ENCODE peak calls at places on chromosome 22, in four cellular contexts. W is K562, G is HepG2, K is GM12878. X is an unnamed sample.

GRCh38 chr22:22196018-22196533 is 48.5 kb upstream of the VPREB1 start:
- DNase-seq in W (no peak), G (no peak), K (no peak), X (no peak)

GRCh38 chr22:37659066-37659896 is 758 bp downstream of the PDXP start:
- DNase-seq in G (peak), W (no peak), K (no peak), X (no peak)

GRCh38 chr22:47175151-47175760 is 412.8 kb downstream of the TBC1D22A start:
- DNase-seq in G (no peak), W (no peak), K (no peak), X (no peak)

GRCh38 chr22:20993304-20994127 is 8.4 kb downstream of the THAP7 start:
- DNase-seq in W (no peak), G (no peak), K (no peak), X (no peak)

GRCh38 chr22:46079093-46079860 is 71.0 kb upstream of the PPARA start:
- DNase-seq in W (no peak), K (no peak), G (no peak), X (no peak)

GRCh38 chr22:50284479-50284878 is 14.3 kb upstream of the MAPK11 start:
- DNase-seq in K (no peak), G (no peak), W (no peak), X (no peak)

GRCh38 chr22:34161724-34162123 is 241.4 kb upstream of the LARGE1 start:
- DNase-seq in K (no peak), G (no peak), W (no peak), X (no peak)

GRCh38 chr22:36221799-36222751 is 17.3 kb downstream of the APOL2 start:
- DNase-seq in W (peak), K (no peak), G (peak), X (peak)

GRCh38 chr22:49983148-49984042 is 22.8 kb downstream of the PIM3 start:
- DNase-seq in G (no peak), W (no peak), K (no peak), X (no peak)

GRCh38 chr22:46149998-46150549 is at the start of gene PPARA:
- DNase-seq in W (peak), G (peak), K (no peak), X (peak)

GRCh38 chr22:38034278-38034882 is 22.8 kb upstream of the PICK1 start:
- DNase-seq in G (peak), K (peak), W (peak), X (peak)

GRCh38 chr22:22730655-22731373 is 86.4 kb downstream of the GGTLC2 start:
- DNase-seq in K (no peak), W (peak), G (no peak), X (no peak)

GRCh38 chr22:48661984-48662383 is 1165.7 kb downstream of the BRD1 start:
- DNase-seq in K (no peak), W (no peak), G (no peak), X (no peak)

DNA sequence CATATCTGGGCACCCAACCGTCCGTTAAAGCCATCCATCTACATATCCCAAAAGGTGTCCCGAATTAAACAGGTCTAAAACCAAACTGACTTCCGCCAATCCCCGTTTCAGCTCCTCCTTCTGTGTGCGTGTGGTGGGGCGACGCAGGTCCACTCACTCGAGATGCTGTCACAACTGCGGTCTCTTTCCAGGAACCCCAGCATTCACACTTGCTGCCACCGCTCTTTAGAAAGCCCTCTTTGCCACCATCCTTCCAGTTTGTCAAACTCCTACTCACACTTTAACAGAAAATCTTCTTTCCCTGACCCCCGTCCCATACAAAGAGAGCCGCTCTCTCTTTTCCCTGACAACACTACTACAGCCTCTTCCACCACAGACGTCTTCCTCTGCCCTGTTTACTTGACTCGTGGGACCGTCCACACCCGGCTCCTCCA is 467 bp downstream of the ESS2 start:
- DNase-seq in K (no peak), W (peak), G (no peak), X (no peak)
- TF ChIP-seq FOXK2 in K (no peak), W (no peak), G (no peak), X (no peak)

DNA sequence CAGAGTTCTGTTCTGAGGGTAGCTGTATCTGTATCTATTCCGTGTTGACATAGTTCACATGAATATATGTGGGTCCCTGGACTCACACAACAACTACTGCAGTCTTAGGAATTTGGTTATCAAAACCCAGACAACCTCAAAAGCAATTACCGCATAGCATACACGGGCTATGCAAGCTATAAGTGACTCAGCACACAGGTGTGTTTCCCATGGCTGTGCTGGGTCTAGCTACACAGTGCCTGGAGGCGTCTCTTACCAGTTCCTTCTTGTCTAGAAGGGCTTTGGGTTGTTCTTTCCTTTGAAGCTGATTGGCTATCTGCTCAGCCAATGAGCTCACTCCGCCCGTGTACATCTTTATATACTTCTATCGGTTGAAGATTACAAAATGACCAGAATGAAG is 98.2 kb upstream of the BID start:
- DNase-seq in K (no peak), W (no peak), G (no peak), X (no peak)
- TF ChIP-seq FOXK2 in K (no peak), W (no peak), G (no peak), X (no peak)

DNA sequence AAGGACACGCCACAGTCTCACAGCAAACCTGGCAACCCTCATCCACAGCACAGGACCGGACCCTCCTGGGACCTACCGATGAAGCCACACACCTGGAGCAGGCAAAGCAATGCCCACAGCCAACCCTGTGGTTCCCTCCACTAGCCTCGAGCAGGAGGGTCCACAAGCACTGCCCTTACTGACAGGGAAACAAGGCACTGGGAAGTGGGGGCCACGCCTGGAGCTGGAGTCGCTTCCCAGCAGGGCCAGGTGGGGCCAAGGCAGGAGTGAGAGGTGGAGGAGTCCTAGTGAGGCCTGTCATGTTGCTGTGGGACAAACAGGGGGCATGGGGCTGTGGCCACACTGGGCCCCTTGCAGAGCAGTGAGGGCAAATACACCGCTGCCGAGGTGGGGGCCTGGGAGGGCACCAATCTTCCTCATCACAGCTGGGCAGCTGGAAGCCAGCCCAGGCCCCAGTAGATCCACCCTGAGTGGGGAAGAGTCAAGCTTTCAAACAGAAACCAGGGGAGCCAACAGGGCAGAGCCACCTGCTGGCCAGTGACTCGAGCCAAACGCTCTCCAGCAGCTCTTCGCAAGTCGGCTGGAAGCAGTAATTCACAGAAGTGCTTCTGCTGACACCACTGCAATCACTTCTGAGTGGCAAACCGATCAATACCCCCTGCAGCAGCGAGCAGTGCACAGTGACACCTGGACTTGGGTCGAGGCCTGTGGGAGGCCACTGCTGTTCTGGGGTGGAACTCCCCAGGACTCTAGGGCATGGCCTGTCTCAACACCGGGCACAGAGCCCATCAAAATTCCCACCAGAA is 13.7 kb downstream of the SULT4A1 start:
- DNase-seq in K (no peak), G (no peak), W (no peak), X (peak)
- TF ChIP-seq FOXK2 in K (no peak), G (no peak), W (no peak), X (no peak)

GRCh38 chr22:19022755-19023154 is 86.7 kb upstream of the PRODH start:
- DNase-seq in G (no peak), K (no peak), W (peak), X (no peak)
- TF ChIP-seq FOXK2 in G (no peak), K (no peak), W (no peak), X (no peak)

GRCh38 chr22:29692327-29692640 is 27.5 kb upstream of the CABP7 start:
- DNase-seq in K (no peak), G (no peak), W (no peak), X (no peak)

GRCh38 chr22:29693671-29694070 is 26.1 kb upstream of the CABP7 start:
- DNase-seq in G (no peak), W (no peak), K (no peak), X (no peak)

GRCh38 chr22:29693151-29693550 is 26.7 kb upstream of the CABP7 start:
- DNase-seq in W (no peak), G (no peak), K (no peak), X (no peak)

GRCh38 chr22:29690481-29690880 is 29.3 kb upstream of the CABP7 start:
- DNase-seq in W (no peak), G (no peak), K (no peak), X (no peak)

GRCh38 chr22:29691636-29692326 is 28.0 kb upstream of the CABP7 start:
- DNase-seq in K (no peak), W (no peak), G (no peak), X (no peak)
- TF ChIP-seq FOXK2 in K (no peak), W (no peak), G (no peak), X (no peak)

DNA sequence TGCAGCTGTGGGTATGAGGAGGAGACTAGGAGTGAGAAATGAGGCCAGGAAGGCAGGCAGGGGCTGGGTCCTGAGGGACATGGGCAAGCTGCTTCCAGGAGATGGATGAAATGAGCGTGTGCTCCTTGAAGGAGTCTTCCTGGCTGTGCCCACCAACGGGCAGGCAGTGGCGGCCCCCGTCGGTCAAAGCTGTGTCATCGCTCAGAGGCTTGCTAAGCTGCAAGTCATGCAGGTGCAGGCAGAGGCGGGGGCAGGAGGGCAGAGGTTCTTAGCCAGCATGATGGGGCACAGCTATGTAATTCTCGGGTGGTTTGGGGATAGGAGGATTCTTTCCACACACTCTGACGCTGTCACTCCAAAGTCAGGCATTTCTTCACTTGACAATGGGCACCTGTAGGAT is 12.5 kb upstream of the PEX26 start:
- DNase-seq in K (no peak), W (no peak), G (no peak), X (no peak)
- TF ChIP-seq FOXK2 in K (no peak), W (no peak), G (no peak), X (no peak)

GRCh38 chr22:28444659-28445058 is 235.0 kb downstream of the TTC28 start:
- DNase-seq in W (no peak), K (no peak), G (no peak), X (no peak)

GRCh38 chr22:28442951-28443876 is 236.4 kb downstream of the TTC28 start:
- DNase-seq in G (peak), W (no peak), K (no peak), X (peak)

GRCh38 chr22:28441720-28442263 is 237.8 kb downstream of the TTC28 start:
- DNase-seq in K (no peak), G (peak), W (no peak), X (no peak)

GRCh38 chr22:28440517-28441366 is 238.9 kb downstream of the TTC28 start:
- DNase-seq in G (no peak), W (no peak), K (no peak), X (no peak)

DNA sequence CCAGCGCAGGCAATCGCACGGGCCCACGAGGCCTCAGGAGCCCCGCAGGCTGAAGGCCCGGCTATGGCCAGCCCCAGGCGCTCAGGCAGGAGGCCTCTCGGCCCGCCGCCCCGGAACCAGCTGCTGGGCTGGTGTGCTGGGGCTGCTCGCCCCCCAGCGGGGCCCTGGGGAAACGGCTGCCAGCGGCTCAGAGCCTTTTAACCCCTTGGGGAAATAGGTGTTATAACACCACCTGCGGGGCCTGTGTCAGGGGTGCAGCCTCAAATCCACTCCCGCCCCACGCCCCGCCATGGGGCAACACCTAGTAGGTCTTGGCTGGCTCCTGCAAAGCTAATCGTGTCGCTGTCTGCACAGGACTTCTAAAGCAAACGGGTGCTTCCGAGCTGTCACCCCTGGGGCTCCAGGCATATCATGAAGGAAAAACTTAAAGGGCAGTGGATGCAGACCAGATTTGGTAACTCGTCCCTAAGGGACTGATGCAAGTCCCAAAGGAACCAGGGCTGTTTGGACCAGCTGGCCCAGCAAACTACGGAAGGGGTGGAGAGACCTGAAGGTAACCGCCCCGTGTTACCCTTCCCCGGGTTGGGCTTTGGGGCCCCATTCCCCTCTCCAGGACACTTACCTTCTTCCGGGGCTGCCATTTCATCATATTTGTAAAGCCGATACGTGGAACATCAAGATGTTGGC is 237.2 kb downstream of the TTC28 start:
- DNase-seq in G (peak), W (peak), K (no peak), X (peak)
- TF ChIP-seq FOXK2 in G (no peak), W (no peak), K (no peak), X (no peak)

GRCh38 chr22:42313804-42314581 is 43.5 kb upstream of the TCF20 start:
- DNase-seq in K (no peak), G (peak), W (peak), X (peak)
- TF ChIP-seq FOXK2 in K (no peak), G (peak), W (no peak), X (no peak)

X was measured in HEK293T.